ENCODE peak calls at places on chromosomes 16 and 17, in seven cellular contexts. W, T, N, F, U, K and V are unnamed samples.

GRCh38 chr16:12818331-12818730 is 14.6 kb upstream of the CPPED1 start:
- DNase-seq in K (no peak), U (no peak), W (no peak), N (no peak), T (no peak), F (no peak), V (no peak)

GRCh38 chr16:89007371-89008249 is 30.6 kb upstream of the CBFA2T3 start:
- DNase-seq in T (no peak), W (no peak), F (no peak), U (no peak), N (no peak), K (no peak), V (no peak)

GRCh38 chr17:2393954-2394749 is 6.7 kb downstream of the MNT start:
- DNase-seq in T (no peak), W (no peak), N (no peak), K (no peak), F (peak; percentile 37), U (peak; percentile 28), V (no peak)

GRCh38 chr16:30644334-30644830 is 6.4 kb upstream of the PRR14 start:
- DNase-seq in F (no peak), N (no peak), K (no peak), U (no peak), T (no peak), W (no peak), V (no peak)

GRCh38 chr17:27332485-27333409 is 38.8 kb downstream of the WSB1 start:
- DNase-seq in N (peak; percentile 84), T (peak; percentile 93), F (peak; percentile 92), K (peak; percentile 98), U (peak; percentile 93), W (peak; percentile 90), V (peak; percentile 97)

GRCh38 chr17:41930009-41930832 is at the start of gene ODAD4:
- DNase-seq in W (peak; percentile 92), N (peak; percentile 92), U (peak; percentile 98), K (peak; percentile 98), F (peak; percentile 90), T (peak; percentile 94), V (peak; percentile 93)

GRCh38 chr17:77637807-77638182 is 320.7 kb upstream of the TNRC6C start:
- DNase-seq in T (no peak), F (no peak), U (no peak), W (no peak), N (no peak), K (no peak), V (no peak)

GRCh38 chr17:33725675-33726271 is 432.7 kb upstream of the ASIC2 start:
- DNase-seq in F (peak; percentile 5), W (peak; percentile 1), N (no peak), T (no peak), K (peak; percentile 55), U (peak; percentile 34), V (no peak)

GRCh38 chr17:47218896-47219430 is 9.8 kb downstream of the MYL4 start:
- DNase-seq in N (no peak), W (no peak), U (no peak), T (no peak), F (no peak), K (no peak), V (no peak)

GRCh38 chr17:63714550-63715277 is 14.8 kb upstream of the LIMD2 start:
- DNase-seq in W (no peak), K (no peak), U (no peak), T (no peak), F (no peak), N (no peak), V (no peak)

GRCh38 chr16:4327782-4328579 is 12.1 kb downstream of the GLIS2 start:
- DNase-seq in N (peak; percentile 39), T (peak; percentile 70), K (peak; percentile 72), F (no peak), U (peak; percentile 79), W (peak; percentile 24), V (peak; percentile 32)

GRCh38 chr17:8163978-8164814 is 1.4 kb upstream of the VAMP2 start:
- DNase-seq in U (peak; percentile 86), N (peak; percentile 52), F (peak; percentile 23), T (peak; percentile 37), K (peak; percentile 77), W (no peak), V (no peak)

GRCh38 chr16:46736695-46737094 is 11.4 kb downstream of the MYLK3 start:
- DNase-seq in U (no peak), W (no peak), T (no peak), N (no peak), K (no peak), F (no peak), V (no peak)

GRCh38 chr16:50208460-50208931 is 55.4 kb downstream of the TENT4B start:
- DNase-seq in K (no peak), N (no peak), F (no peak), T (no peak), W (peak; percentile 52), U (no peak), V (no peak)

GRCh38 chr17:66025551-66025950 is 166.4 kb downstream of the CEP112 start:
- DNase-seq in F (no peak), U (no peak), K (no peak), W (no peak), N (no peak), T (no peak), V (no peak)

GRCh38 chr17:50027639-50028206 is 28.2 kb upstream of the ITGA3 start:
- DNase-seq in T (no peak), U (no peak), K (no peak), F (no peak), W (peak; percentile 58), N (no peak), V (no peak)

GRCh38 chr17:19386974-19387920 is at the start of gene MFAP4:
- DNase-seq in W (no peak), U (no peak), K (no peak), N (no peak), T (no peak), F (no peak), V (peak; percentile 15)

GRCh38 chr16:84228321-84228838 is 11.4 kb downstream of the KCNG4 start:
- DNase-seq in U (no peak), N (no peak), F (no peak), T (no peak), K (no peak), W (peak; percentile 46), V (peak; percentile 84)

GRCh38 chr16:4749700-4750257 is 15.4 kb downstream of the DNAAF8 start:
- DNase-seq in K (no peak), F (no peak), U (no peak), W (no peak), N (no peak), T (no peak), V (no peak)

GRCh38 chr16:1493746-1494094 is 560 bp downstream of the TELO2 start:
- DNase-seq in T (no peak), F (no peak), U (peak; percentile 37), W (no peak), N (no peak), K (no peak), V (no peak)

GRCh38 chr16:27426423-27427408 is 24.7 kb downstream of the IL21R start:
- DNase-seq in W (no peak), U (peak; percentile 85), N (peak; percentile 56), K (no peak), F (no peak), T (no peak), V (no peak)

GRCh38 chr16:31458073-31458834 is 1.0 kb upstream of the ARMC5 start:
- DNase-seq in U (peak; percentile 69), K (peak; percentile 76), W (no peak), F (peak; percentile 61), T (peak; percentile 1), N (peak; percentile 28), V (no peak)